ENCODE peak calls at places on chromosomes 16 and 17, in seven cellular contexts. M is colonic mucosa, E is HCT116, R is epithelial cell of proximal tubule, Y is foreskin fibroblast, C is hepatocyte, L is A549. H is an unnamed sample.

GRCh38 chr16:23280483-23280967 is 21.6 kb upstream of the SCNN1B start:
- DNase-seq in Y (peak), E (no peak), C (no peak), M (no peak), L (no peak), R (peak), H (peak)

GRCh38 chr16:6446370-6446769 is 886.3 kb upstream of the RBFOX1 start:
- DNase-seq in M (no peak), L (no peak), E (no peak), R (no peak), C (no peak), Y (no peak), H (no peak)

GRCh38 chr17:53721101-53721500 is 101.6 kb upstream of the KIF2B start:
- DNase-seq in M (no peak), C (no peak), E (no peak), L (no peak), R (no peak), Y (no peak), H (no peak)

GRCh38 chr16:57374067-57374534 is 1.8 kb downstream of the CX3CL1 start:
- DNase-seq in L (no peak), R (no peak), Y (no peak), E (no peak), C (no peak), M (no peak), H (no peak)

GRCh38 chr17:13337864-13338371 is 263.8 kb downstream of the HS3ST3A1 start:
- DNase-seq in L (peak), M (peak), C (peak), E (peak), R (no peak), Y (peak), H (no peak)

GRCh38 chr17:79977711-79978544 is 57.7 kb downstream of the TBC1D16 start:
- DNase-seq in E (no peak), R (no peak), L (no peak), M (no peak), Y (no peak), C (no peak), H (no peak)

GRCh38 chr17:28008526-28008925 is 34.0 kb upstream of the NLK start:
- DNase-seq in C (peak), L (peak), E (peak), Y (peak), M (peak), R (peak), H (peak)

GRCh38 chr16:88719267-88719932 is 13.1 kb downstream of the CTU2 start:
- DNase-seq in Y (no peak), L (no peak), C (no peak), M (no peak), E (no peak), R (no peak), H (no peak)

GRCh38 chr16:87679593-87680271 is 77.4 kb downstream of the JPH3 start:
- DNase-seq in M (no peak), R (no peak), L (no peak), Y (no peak), C (no peak), E (no peak), H (no peak)

GRCh38 chr17:39141915-39142664 is 9.3 kb downstream of the PLXDC1 start:
- DNase-seq in L (no peak), E (no peak), C (no peak), M (no peak), R (no peak), Y (peak), H (no peak)

GRCh38 chr16:89420204-89420603 is 70.2 kb downstream of the ANKRD11 start:
- DNase-seq in Y (no peak), C (no peak), R (no peak), E (no peak), L (no peak), M (no peak), H (no peak)

GRCh38 chr17:30187528-30187927 is 48.0 kb downstream of the SLC6A4 start:
- DNase-seq in R (no peak), E (no peak), Y (no peak), C (no peak), L (no peak), M (no peak), H (no peak)

GRCh38 chr16:66841366-66841765 is 2.8 kb upstream of the CA7 start:
- DNase-seq in E (no peak), M (peak), R (no peak), C (no peak), Y (no peak), L (no peak), H (no peak)

GRCh38 chr16:63938661-63939060 is 1183.2 kb downstream of the CDH11 start:
- DNase-seq in M (no peak), C (no peak), R (no peak), Y (peak), L (no peak), E (no peak), H (no peak)

GRCh38 chr16:83835972-83836566 is 28.3 kb downstream of the HSBP1 start:
- DNase-seq in C (no peak), Y (peak), R (no peak), L (peak), E (peak), M (no peak), H (no peak)

GRCh38 chr16:86580063-86580797 is 1.9 kb downstream of the FOXL1 start:
- DNase-seq in E (no peak), C (no peak), R (no peak), M (no peak), L (no peak), Y (peak), H (no peak)

GRCh38 chr16:85856054-85856453 is 42.9 kb upstream of the IRF8 start:
- DNase-seq in R (no peak), M (peak), E (no peak), Y (no peak), L (no peak), C (no peak), H (no peak)

GRCh38 chr16:58814348-58814801 is 80.3 kb upstream of the GOT2 start:
- DNase-seq in R (no peak), Y (peak), E (peak), C (peak), M (peak), L (peak), H (peak)

GRCh38 chr17:38420518-38420917 is 7.7 kb upstream of the ARHGAP23 start:
- DNase-seq in E (no peak), L (no peak), R (no peak), Y (no peak), C (no peak), M (no peak), H (no peak)

GRCh38 chr16:84543931-84544776 is 39.7 kb upstream of the MEAK7 start:
- DNase-seq in E (no peak), L (no peak), C (no peak), Y (no peak), R (no peak), M (peak), H (no peak)

GRCh38 chr16:88527186-88527936 is 42.8 kb upstream of the ZC3H18 start:
- DNase-seq in Y (peak), E (peak), L (peak), M (peak), R (no peak), C (peak), H (no peak)

GRCh38 chr17:32259596-32259995 is 6.0 kb upstream of the RHBDL3 start:
- DNase-seq in M (no peak), E (no peak), C (no peak), L (no peak), R (no peak), Y (peak), H (no peak)

GRCh38 chr16:74565378-74565777 is 41.5 kb downstream of the GLG1 start:
- DNase-seq in E (no peak), C (no peak), R (no peak), Y (no peak), L (no peak), M (no peak), H (no peak)

GRCh38 chr16:47460301-47460754 is 535 bp downstream of the ITFG1 start:
- DNase-seq in Y (peak), L (peak), R (peak), M (no peak), E (no peak), C (peak), H (no peak)

GRCh38 chr17:9802294-9802693 is 10.9 kb upstream of the DHRS7C start:
- DNase-seq in R (no peak), M (no peak), Y (peak), C (no peak), L (peak), E (peak), H (no peak)

GRCh38 chr17:72297326-72298115 is 176.7 kb downstream of the SOX9 start:
- DNase-seq in L (peak), R (peak), C (no peak), Y (peak), M (no peak), E (peak), H (peak)

GRCh38 chr17:47999612-48000011 is 28.7 kb downstream of the CDK5RAP3 start:
- DNase-seq in E (no peak), R (no peak), M (no peak), C (no peak), Y (peak), L (peak), H (no peak)

GRCh38 chr17:4566785-4567184 is 6.4 kb upstream of the GGT6 start:
- DNase-seq in E (peak), M (peak), C (peak), R (no peak), L (peak), Y (peak), H (no peak)

GRCh38 chr16:67683767-67684166 is 17.2 kb downstream of the C16orf86 start:
- DNase-seq in C (no peak), L (no peak), E (no peak), M (no peak), Y (no peak), R (no peak), H (no peak)

GRCh38 chr17:38605230-38605851 is 411 bp downstream of the SRCIN1 start:
- DNase-seq in Y (no peak), R (no peak), E (no peak), L (no peak), C (peak), M (no peak), H (no peak)

GRCh38 chr17:1109606-1110523 is 69.9 kb downstream of the ABR start:
- DNase-seq in Y (no peak), C (peak), L (peak), M (peak), E (no peak), R (no peak), H (no peak)

GRCh38 chr16:53913082-53913870 is 209.3 kb downstream of the FTO start:
- DNase-seq in L (peak), E (no peak), R (no peak), C (peak), Y (peak), M (no peak), H (no peak)

GRCh38 chr16:68086336-68086821 is 1.2 kb downstream of the NFATC3 start:
- DNase-seq in R (no peak), L (peak), Y (peak), E (no peak), C (no peak), M (no peak), H (no peak)

GRCh38 chr17:82400206-82400605 is 17.9 kb upstream of the HEXD start:
- DNase-seq in E (no peak), C (no peak), M (no peak), R (no peak), L (no peak), Y (no peak), H (no peak)

GRCh38 chr16:10037771-10038170 is 144.5 kb downstream of the GRIN2A start:
- DNase-seq in Y (peak), R (no peak), L (no peak), M (no peak), E (no peak), C (no peak), H (no peak)

GRCh38 chr17:17363638-17364337 is 60.6 kb downstream of the NT5M start:
- DNase-seq in R (no peak), Y (no peak), M (no peak), L (no peak), E (no peak), C (peak), H (no peak)

GRCh38 chr16:30901201-30902069 is 5.0 kb downstream of the CTF1 start:
- DNase-seq in L (peak), Y (peak), C (no peak), R (no peak), M (no peak), E (no peak), H (no peak)

GRCh38 chr16:30903596-30903995 is 7.2 kb downstream of the CTF1 start:
- DNase-seq in Y (peak), C (peak), R (no peak), M (no peak), E (no peak), L (peak), H (no peak)

GRCh38 chr16:30903002-30903401 is 6.6 kb downstream of the CTF1 start:
- DNase-seq in C (peak), Y (no peak), R (no peak), E (no peak), L (no peak), M (no peak), H (no peak)

GRCh38 chr16:30900588-30900987 is 4.2 kb downstream of the CTF1 start:
- DNase-seq in M (no peak), R (no peak), L (no peak), E (no peak), C (no peak), Y (no peak), H (no peak)

GRCh38 chr16:30902070-30902972 is 5.9 kb downstream of the CTF1 start:
- DNase-seq in E (no peak), R (no peak), C (peak), L (peak), Y (peak), M (peak), H (no peak)
- TF ChIP-seq CTCF in E (no peak), R (peak), C (peak), L (peak), Y (no peak), M (no peak), H (no peak)

GRCh38 chr16:3458278-3458851 is 14.9 kb downstream of the NAA60 start:
- DNase-seq in E (no peak), R (no peak), M (peak), Y (peak), L (peak), C (peak), H (no peak)
- TF ChIP-seq CTCF in E (no peak), R (no peak), M (no peak), Y (no peak), L (no peak), C (no peak), H (no peak)

GRCh38 chr16:51813609-51814008 is 662.5 kb upstream of the SALL1 start:
- DNase-seq in M (no peak), L (no peak), Y (no peak), R (no peak), E (no peak), C (no peak), H (no peak)
- TF ChIP-seq CTCF in M (no peak), L (no peak), Y (no peak), R (peak), E (no peak), C (peak), H (peak)

DNA sequence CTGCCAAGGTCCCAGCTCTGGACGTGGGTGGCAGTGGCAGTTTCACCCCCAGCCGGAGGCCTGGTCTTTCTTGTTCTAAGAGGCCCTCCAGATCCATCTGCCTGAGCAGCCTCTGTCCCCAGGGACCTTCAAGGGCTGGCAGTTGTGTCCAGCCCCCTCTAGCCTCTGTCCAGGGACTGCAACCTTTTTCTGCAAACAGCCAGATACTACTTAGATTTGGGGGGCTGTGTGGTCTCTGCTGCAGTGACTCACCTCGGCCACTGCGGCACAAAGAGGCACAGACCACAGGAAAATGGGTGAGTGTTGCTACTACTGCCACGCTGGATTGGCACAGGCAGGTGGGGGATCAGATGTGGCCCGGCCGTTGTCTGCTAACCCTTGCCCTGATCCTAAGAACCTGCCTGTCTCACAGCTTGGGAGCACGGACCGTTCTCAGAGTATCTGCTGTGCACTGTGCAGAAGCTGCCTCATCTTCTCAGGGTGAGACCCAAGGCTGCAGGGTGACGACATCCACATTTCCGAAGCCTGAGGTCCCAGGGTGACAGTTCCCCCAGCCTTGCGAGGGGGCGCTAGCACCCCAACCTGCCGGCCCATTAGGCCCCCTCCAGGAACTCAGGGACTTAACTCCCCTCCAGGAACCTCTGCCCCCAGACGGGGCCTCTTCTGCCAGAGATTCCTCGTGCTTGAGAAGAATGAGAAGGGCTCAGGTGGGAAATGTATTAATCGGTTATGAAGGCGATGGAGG is 27.6 kb downstream of the MXRA7 start:
- DNase-seq in L (no peak), M (no peak), C (no peak), R (no peak), E (no peak), Y (no peak), H (no peak)
- TF ChIP-seq CTCF in L (peak), M (no peak), C (peak), R (peak), E (no peak), Y (peak), H (peak)

DNA sequence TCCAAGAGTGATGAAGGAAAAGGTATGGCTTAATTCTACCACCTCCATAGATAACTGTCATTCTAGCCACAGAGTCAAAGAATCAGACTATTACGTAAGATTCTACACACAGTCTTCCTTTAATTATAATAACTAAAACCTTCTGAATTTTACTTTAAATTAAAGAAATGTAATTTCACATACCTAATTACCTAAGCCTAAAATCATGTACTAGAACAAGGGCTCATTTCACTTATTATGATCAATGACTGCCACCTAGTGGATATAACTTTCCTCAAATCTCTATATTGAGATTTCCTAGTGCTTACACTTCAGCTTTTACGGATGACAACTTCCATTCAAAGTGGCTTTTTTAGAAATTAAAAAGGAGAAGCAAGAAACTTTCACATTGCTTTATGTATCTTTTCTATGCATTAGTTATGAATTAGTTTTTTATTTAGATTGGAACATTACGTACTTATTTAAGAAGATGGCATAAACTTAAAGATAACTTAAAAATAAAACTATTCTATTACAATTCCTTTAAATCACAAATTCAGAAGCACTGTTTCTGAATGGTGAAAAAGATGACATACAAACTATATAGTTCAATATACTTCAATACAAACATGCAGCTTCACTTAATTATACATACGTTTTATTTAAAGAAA is 18.2 kb upstream of the ABCA10 start:
- DNase-seq in Y (peak), E (peak), L (peak), M (no peak), R (no peak), C (peak), H (peak)
- TF ChIP-seq CTCF in Y (peak), E (peak), L (peak), M (peak), R (peak), C (peak), H (peak)

GRCh38 chr17:29115906-29116651 is 64.1 kb downstream of the MYO18A start:
- DNase-seq in L (peak), E (peak), Y (peak), C (peak), R (no peak), M (no peak), H (no peak)
- TF ChIP-seq CTCF in L (peak), E (peak), Y (peak), C (peak), R (peak), M (peak), H (peak)

GRCh38 chr16:20383106-20384029 is 21.2 kb downstream of the PDILT start:
- DNase-seq in L (peak), M (peak), C (peak), R (peak), E (peak), Y (peak), H (peak)
- TF ChIP-seq CTCF in L (peak), M (peak), C (peak), R (peak), E (peak), Y (peak), H (peak)

GRCh38 chr16:71626018-71626857 is at the start of gene MARVELD3:
- DNase-seq in E (peak), L (no peak), R (no peak), M (peak), Y (no peak), C (peak), H (no peak)
- TF ChIP-seq CTCF in E (peak), L (no peak), R (no peak), M (no peak), Y (no peak), C (peak), H (no peak)

H was measured in kidney epithelial cell.